ENCODE peak calls at places on chromosome 4, in five cellular contexts. G, A, V, P and O are unnamed samples.

GRCh38 chr4:86558799-86559198 is 35.3 kb upstream of the PTPN13 start:
- DNase-seq in V (peak; percentile 97), A (no peak), P (no peak), G (no peak), O (no peak)

GRCh38 chr4:33739886-33740285 is 2504.4 kb downstream of the ARAP2 start:
- DNase-seq in G (no peak), A (no peak), V (no peak), P (no peak), O (no peak)

GRCh38 chr4:12041828-12042227 is 613.1 kb upstream of the HS3ST1 start:
- DNase-seq in G (no peak), V (no peak), P (no peak), A (no peak), O (no peak)

GRCh38 chr4:114264877-114265291 is 285.4 kb upstream of the ARSJ start:
- DNase-seq in A (no peak), V (peak; percentile 98), G (peak; percentile 62), P (no peak), O (no peak)

GRCh38 chr4:6546681-6547447 is 28.1 kb upstream of the MAN2B2 start:
- DNase-seq in G (peak; percentile 69), V (peak; percentile 39), P (peak; percentile 39), A (peak; percentile 64), O (peak; percentile 39)

GRCh38 chr4:39606747-39607146 is 31.9 kb downstream of the SMIM14 start:
- DNase-seq in G (no peak), A (no peak), V (no peak), P (no peak), O (no peak)

GRCh38 chr4:40292313-40292759 is 42.8 kb upstream of the CHRNA9 start:
- DNase-seq in V (peak; percentile 71), P (no peak), A (no peak), G (peak; percentile 70), O (no peak)

GRCh38 chr4:61994036-61994435 is 793.9 kb downstream of the ADGRL3 start:
- DNase-seq in G (peak; percentile 25), V (no peak), A (no peak), P (no peak), O (no peak)

GRCh38 chr4:124938836-124939235 is 226.3 kb upstream of the ANKRD50 start:
- DNase-seq in P (no peak), V (no peak), G (no peak), A (no peak), O (no peak)

GRCh38 chr4:74821541-74821940 is 27.2 kb upstream of the BTC start:
- DNase-seq in A (no peak), G (no peak), P (no peak), V (peak; percentile 29), O (no peak)

GRCh38 chr4:78707793-78708192 is 68.4 kb upstream of the BMP2K start:
- DNase-seq in A (no peak), P (no peak), G (no peak), V (no peak), O (no peak)

GRCh38 chr4:65510976-65511375 is 159.3 kb downstream of the EPHA5 start:
- DNase-seq in A (no peak), V (peak; percentile 83), P (no peak), G (peak; percentile 50), O (no peak)

GRCh38 chr4:167232805-167233522 is 1.3 kb downstream of the SPOCK3 start:
- DNase-seq in P (peak; percentile 12), G (no peak), V (no peak), A (no peak), O (no peak)

GRCh38 chr4:118921736-118922135 is 33.1 kb downstream of the SYNPO2 start:
- DNase-seq in G (no peak), P (no peak), A (no peak), V (no peak), O (no peak)

GRCh38 chr4:184408021-184408710 is 66.2 kb downstream of the IRF2 start:
- DNase-seq in V (peak; percentile 87), P (no peak), A (no peak), G (peak; percentile 58), O (no peak)

GRCh38 chr4:129344058-129344457 is 248.1 kb downstream of the C4orf33 start:
- DNase-seq in A (peak; percentile 20), G (peak; percentile 62), V (peak; percentile 64), P (no peak), O (no peak)

GRCh38 chr4:80115368-80116181 is 42.5 kb upstream of the ANTXR2 start:
- DNase-seq in A (no peak), P (no peak), G (no peak), V (no peak), O (no peak)

GRCh38 chr4:64538219-64538618 is 129.0 kb upstream of the TECRL start:
- DNase-seq in G (no peak), P (no peak), V (no peak), A (no peak), O (no peak)

GRCh38 chr4:87114245-87115062 is 106.0 kb downstream of the KLHL8 start:
- DNase-seq in G (no peak), P (peak; percentile 16), A (no peak), V (no peak), O (no peak)

GRCh38 chr4:48909697-48910096 is 3.1 kb upstream of the OCIAD2 start:
- DNase-seq in V (peak; percentile 99), P (no peak), G (peak; percentile 100), A (no peak), O (no peak)

GRCh38 chr4:155780773-155781172 is 22.0 kb downstream of the GUCY1B1 start:
- DNase-seq in P (no peak), V (peak; percentile 60), G (peak; percentile 39), A (no peak), O (no peak)

GRCh38 chr4:150123982-150124670 is 45.9 kb downstream of the DCLK2 start:
- DNase-seq in V (no peak), A (no peak), P (no peak), G (no peak), O (no peak)

GRCh38 chr4:153114771-153115321 is 89.4 kb upstream of the TRIM2 start:
- DNase-seq in V (peak; percentile 80), P (no peak), A (no peak), G (peak; percentile 48), O (no peak)

GRCh38 chr4:183838987-183839712 is 66.0 kb upstream of the STOX2 start:
- DNase-seq in P (no peak), V (peak; percentile 32), G (peak; percentile 40), A (no peak), O (no peak)

GRCh38 chr4:124941267-124941666 is 228.7 kb upstream of the ANKRD50 start:
- DNase-seq in P (no peak), A (no peak), G (peak; percentile 56), V (peak; percentile 95), O (no peak)

GRCh38 chr4:47468686-47469365 is 5.3 kb upstream of the COMMD8 start:
- DNase-seq in G (no peak), P (no peak), A (no peak), V (no peak), O (no peak)

GRCh38 chr4:56990109-56990508 is 11.4 kb downstream of the POLR2B start:
- DNase-seq in A (no peak), P (no peak), V (peak; percentile 66), G (peak; percentile 21), O (no peak)

GRCh38 chr4:90950385-90950841 is 823.2 kb downstream of the CCSER1 start:
- DNase-seq in V (peak; percentile 37), G (no peak), A (peak; percentile 21), P (no peak), O (no peak)